ENCODE peak calls at places on chromosomes 5 and 9, in four cellular contexts. S, E, Q and B are unnamed samples.

GRCh38 chr5:30368064-30368463 is 825.4 kb upstream of the CDH6 start:
- DNase-seq in Q (no peak), S (no peak), E (peak; percentile 8), B (no peak)

GRCh38 chr5:127802477-127802865 is 99.3 kb downstream of the CCDC192 start:
- DNase-seq in S (no peak), E (no peak), Q (no peak), B (no peak)

GRCh38 chr5:180034564-180034963 is 37.0 kb downstream of the RNF130 start:
- DNase-seq in Q (no peak), E (peak; percentile 37), S (no peak), B (no peak)

GRCh38 chr9:2987679-2988078 is 143.8 kb upstream of the PUM3 start:
- DNase-seq in E (no peak), Q (no peak), S (no peak), B (no peak)

GRCh38 chr9:116868212-116868611 is 181.1 kb downstream of the TRIM32 start:
- DNase-seq in Q (no peak), E (no peak), S (no peak), B (no peak)

GRCh38 chr9:304519-305185 is 90.0 kb downstream of the DOCK8 start:
- DNase-seq in S (no peak), E (no peak), Q (no peak), B (no peak)

GRCh38 chr9:111598730-111599091 is 736 bp downstream of the PTGR1 start:
- DNase-seq in E (no peak), S (no peak), Q (no peak), B (no peak)

GRCh38 chr9:131503626-131504465 is 1.1 kb downstream of the POMT1 start:
- DNase-seq in E (no peak), S (peak; percentile 14), Q (peak; percentile 54), B (no peak)

GRCh38 chr9:134420974-134421432 is 94.7 kb downstream of the RXRA start:
- DNase-seq in S (no peak), E (no peak), Q (no peak), B (no peak)

GRCh38 chr5:76717222-76718083 is 1.5 kb downstream of the F2R start:
- DNase-seq in Q (no peak), E (no peak), S (no peak), B (no peak)

GRCh38 chr5:37900692-37901091 is 60.9 kb upstream of the GDNF start:
- DNase-seq in Q (no peak), E (peak; percentile 36), S (no peak), B (no peak)

GRCh38 chr5:120769291-120769872 is 305.3 kb downstream of the PRR16 start:
- DNase-seq in Q (no peak), E (peak; percentile 34), S (no peak), B (no peak)

GRCh38 chr9:124624735-124624992 is 117.5 kb upstream of the NR5A1 start:
- DNase-seq in S (no peak), E (no peak), Q (no peak), B (no peak)

GRCh38 chr5:131164161-131164930 is 710 bp downstream of the HINT1 start:
- DNase-seq in E (peak; percentile 33), S (peak; percentile 48), Q (peak; percentile 66), B (peak; percentile 68)

GRCh38 chr5:1292846-1293415 is 1.9 kb downstream of the TERT start:
- DNase-seq in Q (no peak), E (no peak), S (no peak), B (no peak)

GRCh38 chr9:134660407-134660806 is 18.8 kb downstream of the COL5A1 start:
- DNase-seq in Q (no peak), S (no peak), E (no peak), B (no peak)

GRCh38 chr5:89728750-89729149 is 680.8 kb downstream of the CETN3 start:
- DNase-seq in E (no peak), Q (no peak), S (no peak), B (no peak)

GRCh38 chr9:124454791-124455443 is 4.7 kb downstream of the ADGRD2 start:
- DNase-seq in S (no peak), Q (no peak), E (no peak), B (no peak)

GRCh38 chr5:10442581-10442980 is 902 bp downstream of the ROPN1L start:
- DNase-seq in E (no peak), S (no peak), Q (no peak), B (no peak)

GRCh38 chr9:128409998-128410397 is 10.7 kb upstream of the CERCAM start:
- DNase-seq in Q (no peak), E (no peak), S (no peak), B (no peak)

GRCh38 chr9:128383007-128383753 is 12.0 kb downstream of the URM1 start:
- DNase-seq in E (no peak), S (no peak), Q (no peak), B (no peak)

GRCh38 chr5:82096249-82096648 is 124.4 kb downstream of the ATG10 start:
- DNase-seq in E (no peak), S (no peak), Q (no peak), B (no peak)

GRCh38 chr5:172104801-172105701 is 83.0 kb downstream of the STK10 start:
- DNase-seq in E (no peak), Q (no peak), S (no peak), B (no peak)

GRCh38 chr9:6356904-6357303 is 28.7 kb downstream of the TPD52L3 start:
- DNase-seq in S (no peak), E (no peak), Q (no peak), B (no peak)